ENCODE peak calls at places on chromosomes 3 and 15, in six cellular contexts. One of them, this sample, is unnamed.
A peak's percentile ranks its signal among the peaks of the same experiment; 100 is the strongest.

GRCh38 chr3:550481-550880 is 353.9 kb downstream of the CHL1 start:
- DNase-seq in brain microvascular endothelial cell: no peak
- DNase-seq in suprapubic skin: no peak
- DNase-seq in lower lobe of right lung: no peak
- DNase-seq in CD4-positive, alpha-beta T cell: no peak
- DNase-seq in neural progenitor cell: no peak
- DNase-seq in this sample: no peak

GRCh38 chr3:55486101-55486856 is 827 bp downstream of the WNT5A start:
- DNase-seq in CD4-positive, alpha-beta T cell: no peak
- DNase-seq in suprapubic skin: peak; percentile 58
- DNase-seq in lower lobe of right lung: peak; percentile 81
- DNase-seq in neural progenitor cell: peak; percentile 83
- DNase-seq in brain microvascular endothelial cell: peak; percentile 78
- DNase-seq in this sample: no peak

GRCh38 chr3:2377281-2377680 is 278.6 kb downstream of the CNTN4 start:
- DNase-seq in CD4-positive, alpha-beta T cell: no peak
- DNase-seq in neural progenitor cell: no peak
- DNase-seq in suprapubic skin: no peak
- DNase-seq in brain microvascular endothelial cell: no peak
- DNase-seq in lower lobe of right lung: no peak
- DNase-seq in this sample: no peak

GRCh38 chr3:69368129-69368741 is 17.7 kb downstream of the FRMD4B start:
- DNase-seq in CD4-positive, alpha-beta T cell: no peak
- DNase-seq in suprapubic skin: no peak
- DNase-seq in lower lobe of right lung: no peak
- DNase-seq in brain microvascular endothelial cell: no peak
- DNase-seq in neural progenitor cell: no peak
- DNase-seq in this sample: no peak

GRCh38 chr15:72534522-72534921 is 60.4 kb downstream of the ARIH1 start:
- DNase-seq in brain microvascular endothelial cell: no peak
- DNase-seq in neural progenitor cell: no peak
- DNase-seq in suprapubic skin: no peak
- DNase-seq in CD4-positive, alpha-beta T cell: no peak
- DNase-seq in lower lobe of right lung: no peak
- DNase-seq in this sample: no peak

GRCh38 chr3:89067736-89068135 is 39.7 kb upstream of the EPHA3 start:
- DNase-seq in CD4-positive, alpha-beta T cell: no peak
- DNase-seq in lower lobe of right lung: no peak
- DNase-seq in neural progenitor cell: no peak
- DNase-seq in brain microvascular endothelial cell: no peak
- DNase-seq in suprapubic skin: no peak
- DNase-seq in this sample: no peak

GRCh38 chr15:80769471-80770355 is 9.5 kb upstream of the CEMIP start:
- DNase-seq in brain microvascular endothelial cell: no peak
- DNase-seq in neural progenitor cell: no peak
- DNase-seq in suprapubic skin: no peak
- DNase-seq in CD4-positive, alpha-beta T cell: no peak
- DNase-seq in lower lobe of right lung: no peak
- DNase-seq in this sample: no peak

GRCh38 chr3:170128259-170128976 is 53.1 kb downstream of the PHC3 start:
- DNase-seq in neural progenitor cell: no peak
- DNase-seq in CD4-positive, alpha-beta T cell: no peak
- DNase-seq in brain microvascular endothelial cell: no peak
- DNase-seq in suprapubic skin: no peak
- DNase-seq in lower lobe of right lung: no peak
- DNase-seq in this sample: no peak

GRCh38 chr15:88727439-88727838 is 75.8 kb upstream of the ACAN start:
- DNase-seq in brain microvascular endothelial cell: no peak
- DNase-seq in suprapubic skin: no peak
- DNase-seq in neural progenitor cell: no peak
- DNase-seq in CD4-positive, alpha-beta T cell: no peak
- DNase-seq in lower lobe of right lung: no peak
- DNase-seq in this sample: no peak

GRCh38 chr15:33580526-33580925 is 269.8 kb downstream of the RYR3 start:
- DNase-seq in lower lobe of right lung: no peak
- DNase-seq in suprapubic skin: no peak
- DNase-seq in brain microvascular endothelial cell: no peak
- DNase-seq in CD4-positive, alpha-beta T cell: no peak
- DNase-seq in neural progenitor cell: no peak
- DNase-seq in this sample: no peak

GRCh38 chr3:94612631-94613030 is 549.8 kb downstream of the NSUN3 start:
- DNase-seq in neural progenitor cell: no peak
- DNase-seq in CD4-positive, alpha-beta T cell: no peak
- DNase-seq in brain microvascular endothelial cell: no peak
- DNase-seq in suprapubic skin: no peak
- DNase-seq in lower lobe of right lung: no peak
- DNase-seq in this sample: no peak

GRCh38 chr3:182809523-182809922 is 16.2 kb downstream of the ATP11B start:
- DNase-seq in CD4-positive, alpha-beta T cell: no peak
- DNase-seq in lower lobe of right lung: no peak
- DNase-seq in brain microvascular endothelial cell: no peak
- DNase-seq in neural progenitor cell: no peak
- DNase-seq in suprapubic skin: no peak
- DNase-seq in this sample: no peak

GRCh38 chr3:193014961-193015360 is 97.3 kb upstream of the MB21D2 start:
- DNase-seq in neural progenitor cell: no peak
- DNase-seq in suprapubic skin: no peak
- DNase-seq in lower lobe of right lung: no peak
- DNase-seq in brain microvascular endothelial cell: no peak
- DNase-seq in CD4-positive, alpha-beta T cell: no peak
- DNase-seq in this sample: no peak

GRCh38 chr15:84599906-84600305 is 903 bp upstream of the ZSCAN2 start:
- DNase-seq in brain microvascular endothelial cell: no peak
- DNase-seq in CD4-positive, alpha-beta T cell: no peak
- DNase-seq in lower lobe of right lung: no peak
- DNase-seq in suprapubic skin: no peak
- DNase-seq in neural progenitor cell: no peak
- DNase-seq in this sample: no peak

GRCh38 chr15:84600331-84600686 is 500 bp upstream of the ZSCAN2 start:
- DNase-seq in suprapubic skin: peak; percentile 92
- DNase-seq in brain microvascular endothelial cell: peak; percentile 91
- DNase-seq in CD4-positive, alpha-beta T cell: peak; percentile 16
- DNase-seq in lower lobe of right lung: peak; percentile 93
- DNase-seq in neural progenitor cell: peak; percentile 68
- DNase-seq in this sample: peak; percentile 91

GRCh38 chr15:84598993-84599392 is 1.8 kb upstream of the ZSCAN2 start:
- DNase-seq in suprapubic skin: no peak
- DNase-seq in neural progenitor cell: peak; percentile 60
- DNase-seq in CD4-positive, alpha-beta T cell: no peak
- DNase-seq in lower lobe of right lung: no peak
- DNase-seq in brain microvascular endothelial cell: peak; percentile 58
- DNase-seq in this sample: peak; percentile 74

GRCh38 chr15:84595660-84596059 is 5.1 kb upstream of the ZSCAN2 start:
- DNase-seq in suprapubic skin: no peak
- DNase-seq in lower lobe of right lung: peak; percentile 71
- DNase-seq in brain microvascular endothelial cell: no peak
- DNase-seq in CD4-positive, alpha-beta T cell: no peak
- DNase-seq in neural progenitor cell: no peak
- DNase-seq in this sample: no peak

GRCh38 chr15:84598250-84598649 is 2.6 kb upstream of the ZSCAN2 start:
- DNase-seq in CD4-positive, alpha-beta T cell: no peak
- DNase-seq in brain microvascular endothelial cell: peak; percentile 16
- DNase-seq in lower lobe of right lung: no peak
- DNase-seq in suprapubic skin: no peak
- DNase-seq in neural progenitor cell: peak; percentile 36
- DNase-seq in this sample: no peak
- H3K27ac ChIP-seq in CD4-positive, alpha-beta T cell: peak overlapping the region; percentile 58
- H3K27ac ChIP-seq in brain microvascular endothelial cell: no peak overlapping the region
- H3K27ac ChIP-seq in lower lobe of right lung: peak overlapping the region; percentile 76
- H3K27ac ChIP-seq in suprapubic skin: peak overlapping the region; percentile 53
- H3K27ac ChIP-seq in neural progenitor cell: no peak overlapping the region
- H3K27ac ChIP-seq in this sample: no peak overlapping the region

DNA sequence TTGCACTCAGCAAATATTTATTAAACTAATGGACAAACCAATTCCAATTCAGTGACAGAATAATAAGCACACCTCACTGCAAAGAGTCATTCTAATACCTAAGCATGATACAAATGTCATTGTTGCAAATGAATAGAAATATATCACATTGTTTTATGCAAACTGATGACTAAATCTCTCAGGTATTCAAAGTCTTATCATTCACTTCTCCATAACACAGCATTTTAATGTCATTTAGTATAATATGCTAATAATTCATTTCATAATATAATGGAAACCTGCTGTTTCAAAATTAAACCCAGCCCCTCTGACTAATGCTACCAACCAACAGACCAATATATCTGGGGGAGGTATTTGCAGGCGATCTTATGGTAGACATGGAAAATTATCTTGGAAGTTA is 71.8 kb downstream of the FGF7 start:
- DNase-seq in brain microvascular endothelial cell: no peak
- DNase-seq in suprapubic skin: no peak
- DNase-seq in lower lobe of right lung: no peak
- DNase-seq in neural progenitor cell: no peak
- DNase-seq in CD4-positive, alpha-beta T cell: no peak
- DNase-seq in this sample: no peak
- H3K27ac ChIP-seq in brain microvascular endothelial cell: no peak overlapping the region
- H3K27ac ChIP-seq in suprapubic skin: no peak overlapping the region
- H3K27ac ChIP-seq in lower lobe of right lung: no peak overlapping the region
- H3K27ac ChIP-seq in neural progenitor cell: no peak overlapping the region
- H3K27ac ChIP-seq in CD4-positive, alpha-beta T cell: no peak overlapping the region
- H3K27ac ChIP-seq in this sample: no peak overlapping the region

GRCh38 chr3:124032881-124033359 is 41.0 kb upstream of the ROPN1 start:
- DNase-seq in neural progenitor cell: peak; percentile 95
- DNase-seq in suprapubic skin: peak; percentile 85
- DNase-seq in brain microvascular endothelial cell: peak; percentile 68
- DNase-seq in CD4-positive, alpha-beta T cell: peak; percentile 44
- DNase-seq in lower lobe of right lung: peak; percentile 81
- DNase-seq in this sample: peak; percentile 85

GRCh38 chr3:124034016-124034808 is 42.3 kb upstream of the ROPN1 start:
- DNase-seq in suprapubic skin: no peak
- DNase-seq in brain microvascular endothelial cell: no peak
- DNase-seq in neural progenitor cell: peak; percentile 54
- DNase-seq in lower lobe of right lung: peak; percentile 46
- DNase-seq in CD4-positive, alpha-beta T cell: no peak
- DNase-seq in this sample: no peak

GRCh38 chr3:124034809-124035152 is 42.9 kb upstream of the ROPN1 start:
- DNase-seq in CD4-positive, alpha-beta T cell: no peak
- DNase-seq in lower lobe of right lung: no peak
- DNase-seq in brain microvascular endothelial cell: no peak
- DNase-seq in neural progenitor cell: peak; percentile 7
- DNase-seq in suprapubic skin: no peak
- DNase-seq in this sample: no peak

GRCh38 chr3:124032351-124032880 is 40.5 kb upstream of the ROPN1 start:
- DNase-seq in suprapubic skin: peak; percentile 62
- DNase-seq in CD4-positive, alpha-beta T cell: no peak
- DNase-seq in lower lobe of right lung: no peak
- DNase-seq in neural progenitor cell: peak; percentile 74
- DNase-seq in brain microvascular endothelial cell: no peak
- DNase-seq in this sample: no peak

DNA sequence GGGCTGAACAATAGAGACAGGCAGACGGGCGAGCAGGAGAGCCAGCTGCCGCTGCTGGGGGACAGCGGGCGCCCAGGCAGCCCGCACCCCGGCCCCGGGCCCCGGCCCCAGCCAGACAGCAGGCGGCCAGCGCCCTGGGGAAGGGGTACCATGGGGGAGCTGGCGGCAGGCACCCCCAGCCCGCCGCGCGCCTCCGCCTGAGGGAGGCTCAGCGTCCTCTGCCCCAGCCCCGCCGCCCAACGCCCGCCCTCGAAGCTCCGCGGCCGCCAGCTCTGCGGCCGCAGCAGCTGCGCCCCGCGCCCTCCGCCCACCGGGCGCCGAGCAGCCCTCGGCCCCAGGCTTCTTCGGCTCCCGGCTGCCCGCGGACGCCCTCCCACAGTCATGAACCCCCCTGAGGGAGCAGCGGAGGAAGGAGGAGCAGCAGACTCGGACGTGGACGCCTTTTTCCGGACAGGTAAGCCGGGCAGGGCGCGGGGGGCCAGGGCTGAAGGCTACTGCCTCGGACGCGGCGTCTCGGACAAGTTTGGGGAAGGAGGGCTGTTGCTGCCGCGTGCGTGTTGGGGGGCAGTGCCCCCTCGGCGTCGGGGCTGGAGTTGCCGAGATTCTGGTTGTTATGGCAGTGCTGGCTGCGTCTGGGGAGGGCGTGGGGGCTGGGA is 41.6 kb upstream of the ROPN1 start:
- DNase-seq in lower lobe of right lung: peak; percentile 48
- DNase-seq in suprapubic skin: peak; percentile 63
- DNase-seq in brain microvascular endothelial cell: no peak
- DNase-seq in neural progenitor cell: peak; percentile 69
- DNase-seq in CD4-positive, alpha-beta T cell: no peak
- DNase-seq in this sample: no peak
- H3K27ac ChIP-seq in lower lobe of right lung: peak within 1 kb of the TSS; percentile 76
- H3K27ac ChIP-seq in suprapubic skin: peak within 1 kb of the TSS; percentile 86
- H3K27ac ChIP-seq in brain microvascular endothelial cell: no peak within 1 kb of the TSS
- H3K27ac ChIP-seq in neural progenitor cell: peak within 1 kb of the TSS; percentile 78
- H3K27ac ChIP-seq in CD4-positive, alpha-beta T cell: no peak within 1 kb of the TSS
- H3K27ac ChIP-seq in this sample: no peak within 1 kb of the TSS

GRCh38 chr15:66496951-66497501 is 536 bp downstream of the SNAPC5 start:
- DNase-seq in CD4-positive, alpha-beta T cell: no peak
- DNase-seq in suprapubic skin: no peak
- DNase-seq in neural progenitor cell: no peak
- DNase-seq in brain microvascular endothelial cell: no peak
- DNase-seq in lower lobe of right lung: no peak
- DNase-seq in this sample: no peak

GRCh38 chr15:66497502-66498455 is at the start of gene SNAPC5:
- DNase-seq in neural progenitor cell: peak; percentile 99
- DNase-seq in lower lobe of right lung: peak; percentile 98
- DNase-seq in brain microvascular endothelial cell: peak; percentile 92
- DNase-seq in suprapubic skin: peak; percentile 98
- DNase-seq in CD4-positive, alpha-beta T cell: peak; percentile 96
- DNase-seq in this sample: peak; percentile 90

GRCh38 chr15:66502491-66502890 is 2.2 kb downstream of the RPL4 start:
- DNase-seq in suprapubic skin: no peak
- DNase-seq in CD4-positive, alpha-beta T cell: no peak
- DNase-seq in lower lobe of right lung: no peak
- DNase-seq in neural progenitor cell: no peak
- DNase-seq in brain microvascular endothelial cell: no peak
- DNase-seq in this sample: no peak

GRCh38 chr15:66494262-66494661 is 3.3 kb downstream of the SNAPC5 start:
- DNase-seq in suprapubic skin: no peak
- DNase-seq in CD4-positive, alpha-beta T cell: no peak
- DNase-seq in lower lobe of right lung: no peak
- DNase-seq in brain microvascular endothelial cell: no peak
- DNase-seq in neural progenitor cell: no peak
- DNase-seq in this sample: no peak

DNA sequence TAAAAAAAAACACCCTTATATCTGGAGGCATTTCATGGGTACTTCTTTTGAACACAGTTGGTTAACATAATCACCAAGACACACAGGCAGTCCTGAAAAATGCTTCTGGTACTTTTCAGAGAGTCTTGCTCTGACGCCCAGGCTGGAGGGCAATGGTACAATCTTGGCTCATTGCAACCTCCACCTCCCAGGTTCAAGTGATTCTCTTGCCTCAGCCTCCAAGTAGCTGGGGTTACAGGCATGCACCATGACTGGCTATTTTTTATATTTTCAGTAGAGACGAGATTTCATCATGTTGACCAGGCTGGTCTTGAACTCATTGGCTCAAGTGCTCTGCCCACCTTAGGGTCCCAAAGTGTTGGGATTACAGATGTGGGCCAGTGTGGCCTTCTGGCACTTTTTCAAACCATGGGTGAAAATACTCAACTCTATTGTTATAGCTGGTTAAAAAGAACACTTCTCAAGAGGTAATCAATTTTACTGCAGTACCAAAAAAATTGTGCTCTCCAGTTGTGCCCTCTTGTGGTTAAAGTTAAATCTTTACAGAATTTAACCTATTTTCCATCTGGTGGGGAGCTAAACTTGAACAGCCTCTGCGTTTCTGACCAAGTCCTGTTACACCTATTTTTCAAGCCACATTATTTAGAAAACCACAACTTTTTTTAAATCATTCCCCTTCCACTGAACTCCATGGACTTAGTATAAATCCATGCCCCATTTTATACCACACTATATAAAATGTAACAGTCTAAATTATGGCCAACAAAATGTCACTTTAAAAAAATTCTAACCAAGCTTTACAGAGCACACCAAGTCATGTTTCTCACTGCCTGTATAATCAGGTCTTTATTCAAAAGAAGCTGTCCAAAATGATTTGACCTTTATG is 1.2 kb upstream of the SNAPC5 start:
- DNase-seq in lower lobe of right lung: no peak
- DNase-seq in brain microvascular endothelial cell: no peak
- DNase-seq in CD4-positive, alpha-beta T cell: no peak
- DNase-seq in suprapubic skin: no peak
- DNase-seq in neural progenitor cell: peak; percentile 16
- DNase-seq in this sample: no peak
- H3K27ac ChIP-seq in lower lobe of right lung: peak overlapping the region; percentile 87
- H3K27ac ChIP-seq in brain microvascular endothelial cell: no peak overlapping the region
- H3K27ac ChIP-seq in CD4-positive, alpha-beta T cell: peak overlapping the region; percentile 8
- H3K27ac ChIP-seq in suprapubic skin: no peak overlapping the region
- H3K27ac ChIP-seq in neural progenitor cell: no peak overlapping the region
- H3K27ac ChIP-seq in this sample: peak overlapping the region; percentile 82